ENCODE peak calls at places on chromosomes 4 and X, in five cellular contexts. Q is stimulated activated CD8-positive, alpha-beta memory T cell treated with anti-CD3 and anti-CD28 coated beads, Interleukin-7, amount 100 ng/mL, for 1 hour; S is substantia nigra; N is epithelial cell of esophagus; W is A549. B is an unnamed sample.

GRCh38 chr4:91086008-91086407 is 958.8 kb downstream of the CCSER1 start:
- DNase-seq in Q (no peak), S (no peak), N (no peak), W (no peak), B (no peak)

GRCh38 chrX:155938132-155938531 is 57.0 kb downstream of the VAMP7 start:
- DNase-seq in W (no peak), N (no peak), Q (no peak), S (no peak), B (no peak)

GRCh38 chr4:24197891-24198290 is 308.0 kb upstream of the PPARGC1A start:
- DNase-seq in S (no peak), N (no peak), Q (no peak), W (no peak), B (no peak)

GRCh38 chr4:13982008-13982407 is 354.5 kb upstream of the BOD1L1 start:
- DNase-seq in S (no peak), Q (no peak), N (no peak), W (no peak), B (no peak)

GRCh38 chrX:24479924-24480722 is 15.0 kb downstream of the PDK3 start:
- DNase-seq in S (no peak), N (peak; percentile 24), W (no peak), Q (peak; percentile 27), B (no peak)

GRCh38 chrX:51837926-51838325 is 55.5 kb upstream of the MAGED1 start:
- DNase-seq in S (peak; percentile 1), Q (no peak), W (no peak), N (peak; percentile 4), B (peak; percentile 35)

GRCh38 chrX:151996329-151996728 is 21.9 kb upstream of the GABRE start:
- DNase-seq in Q (no peak), W (no peak), N (no peak), S (no peak), B (no peak)

GRCh38 chr4:183533698-183534097 is 28.8 kb downstream of the ING2 start:
- DNase-seq in Q (no peak), S (no peak), N (no peak), W (no peak), B (no peak)

GRCh38 chr4:79882806-79883205 is 190.2 kb downstream of the ANTXR2 start:
- DNase-seq in S (no peak), W (no peak), N (no peak), Q (no peak), B (no peak)

GRCh38 chrX:50098241-50098640 is 102.6 kb downstream of the AKAP4 start:
- DNase-seq in N (no peak), Q (no peak), W (no peak), S (no peak), B (no peak)

GRCh38 chr4:176185068-176185467 is 10.3 kb downstream of the SPATA4 start:
- DNase-seq in S (no peak), Q (no peak), W (no peak), N (peak; percentile 69), B (no peak)

GRCh38 chr4:132619968-132620367 is 529.1 kb upstream of the PCDH10 start:
- DNase-seq in Q (no peak), W (no peak), S (no peak), N (no peak), B (no peak)

GRCh38 chrX:95505721-95506120 is 1178.9 kb upstream of the DIAPH2 start:
- DNase-seq in S (no peak), N (peak; percentile 47), Q (no peak), W (no peak), B (no peak)